ENCODE peak calls at places on chromosome 3, in eight cellular contexts. F is stromal cell of bone marrow, C is trophoblast cell, Q is NCI-H2171 treated with DMSO at 0.1 percent for 48 hours, X is T47D, T is Daoy, A is NCI-H1417, Y is head of caudate nucleus. M is an unnamed sample.

GRCh38 chr3:64588381-64588780 is 99.4 kb downstream of the ADAMTS9 start:
- DNase-seq in F (no peak), C (no peak), Q (no peak), X (no peak), T (no peak), A (no peak), Y (no peak), M (no peak)

GRCh38 chr3:8254489-8254888 is 247.1 kb upstream of the LMCD1 start:
- DNase-seq in F (no peak), C (peak), Q (no peak), X (no peak), T (no peak), A (no peak), Y (no peak), M (no peak)

GRCh38 chr3:3191675-3192480 is 12.4 kb upstream of the CRBN start:
- DNase-seq in F (no peak), C (no peak), Q (no peak), X (no peak), T (no peak), A (no peak), Y (no peak), M (no peak)

GRCh38 chr3:99126291-99126690 is 224.8 kb upstream of the DCBLD2 start:
- DNase-seq in F (no peak), C (no peak), Q (no peak), X (no peak), T (no peak), A (no peak), Y (no peak), M (no peak)

GRCh38 chr3:66362541-66362941 is 138.3 kb downstream of the LRIG1 start:
- DNase-seq in F (peak), C (peak), Q (no peak), X (no peak), T (peak), A (no peak), Y (no peak), M (no peak)

GRCh38 chr3:123749716-123750115 is 134.4 kb downstream of the MYLK start:
- DNase-seq in F (peak), C (peak), Q (no peak), X (no peak), T (peak), A (no peak), Y (no peak), M (no peak)

GRCh38 chr3:136110481-136110880 is 85.7 kb downstream of the MSL2 start:
- DNase-seq in F (no peak), C (no peak), Q (no peak), X (no peak), T (no peak), A (no peak), Y (no peak), M (no peak)

GRCh38 chr3:30680789-30681188 is 74.4 kb downstream of the TGFBR2 start:
- DNase-seq in F (no peak), C (no peak), Q (no peak), X (no peak), T (no peak), A (no peak), Y (peak), M (no peak)

GRCh38 chr3:46491089-46492070 is 6.4 kb upstream of the RTP3 start:
- DNase-seq in F (peak), C (no peak), Q (no peak), X (no peak), T (no peak), A (no peak), Y (no peak), M (no peak)

GRCh38 chr3:46713898-46714552 is 3.6 kb downstream of the PRSS50 start:
- DNase-seq in F (no peak), C (no peak), Q (no peak), X (no peak), T (peak), A (no peak), Y (no peak), M (no peak)

GRCh38 chr3:18134386-18135082 is 290.6 kb downstream of the SATB1 start:
- DNase-seq in F (peak), C (peak), Q (no peak), X (no peak), T (peak), A (no peak), Y (no peak), M (no peak)

M was measured in Karpas-422.